ENCODE peak calls at places on chromosomes 16 and 17, in five cellular contexts. G is A172, X is psoas muscle, B is nucleus accumbens, Z is cardiac fibroblast. T is an unnamed sample.
A peak's percentile ranks its signal among the peaks of the same experiment; 100 is the strongest.

GRCh38 chr16:63361032-63361624 is 1324.9 kb upstream of the CDH8 start:
- DNase-seq in Z (peak; percentile 76), G (peak; percentile 54), X (no peak), B (no peak), T (peak; percentile 35)

GRCh38 chr16:66364959-66365306 is 1.6 kb upstream of the CDH5 start:
- DNase-seq in X (no peak), B (no peak), G (no peak), Z (no peak), T (no peak)

GRCh38 chr17:48469227-48469626 is 39.2 kb upstream of the SKAP1 start:
- DNase-seq in G (no peak), B (no peak), Z (no peak), X (no peak), T (no peak)

GRCh38 chr17:56891751-56892150 is 22.1 kb downstream of the TRIM25 start:
- DNase-seq in X (peak; percentile 37), Z (peak; percentile 38), B (no peak), G (no peak), T (no peak)

GRCh38 chr17:64230551-64231408 is 32.3 kb downstream of the TEX2 start:
- DNase-seq in B (no peak), X (no peak), G (peak; percentile 61), Z (peak; percentile 94), T (peak; percentile 98)

GRCh38 chr16:14148569-14148968 is 77.5 kb downstream of the MRTFB start:
- DNase-seq in Z (peak; percentile 73), G (peak; percentile 7), B (no peak), X (no peak), T (peak; percentile 43)

GRCh38 chr17:4933646-4934045 is 1.6 kb downstream of the GP1BA start:
- DNase-seq in B (no peak), X (no peak), Z (no peak), G (no peak), T (no peak)

GRCh38 chr17:45129426-45129939 is 2.8 kb downstream of the PLCD3 start:
- DNase-seq in X (peak; percentile 72), B (no peak), G (peak; percentile 74), Z (no peak), T (no peak)

GRCh38 chr16:29926675-29927522 is 873 bp upstream of the KCTD13 start:
- DNase-seq in B (peak; percentile 13), G (peak; percentile 48), Z (no peak), X (no peak), T (no peak)